ENCODE peak calls at places on chromosome 11, in eight cellular contexts. E is SW480; C is fibroblast of villous mesenchyme; R is left cardiac atrium; A is fibroblast of lung; B is HFFc6; U is stimulated activated CD4-positive, alpha-beta T cell treated with anti-CD3 and anti-CD28 coated beads, Interleukin-4, amount 100 ng/mL, for 24 hours; F is choroid plexus epithelial cell. L is an unnamed sample.

GRCh38 chr11:44765026-44765595 is 38.3 kb downstream of the TSPAN18 start:
- DNase-seq in E (no peak), C (no peak), R (no peak), A (no peak), B (no peak), U (no peak), F (no peak), L (no peak)

GRCh38 chr11:110092577-110093406 is at the start of gene ZC3H12C:
- DNase-seq in E (peak), C (peak), R (peak), A (peak), B (peak), U (peak), F (peak), L (peak)

GRCh38 chr11:119248750-119249670 is 42.9 kb downstream of the CBL start:
- DNase-seq in E (no peak), C (no peak), R (no peak), A (no peak), B (no peak), U (no peak), F (no peak), L (no peak)

GRCh38 chr11:96424693-96425092 is 34.9 kb downstream of the JRKL start:
- DNase-seq in E (no peak), C (peak), R (no peak), A (peak), B (peak), U (no peak), F (peak), L (no peak)

GRCh38 chr11:70331901-70332300 is 61.4 kb downstream of the PPFIA1 start:
- DNase-seq in E (no peak), C (no peak), R (no peak), A (no peak), B (no peak), U (no peak), F (no peak), L (no peak)

GRCh38 chr11:121520243-121521144 is 67.7 kb upstream of the SORL1-AS1 start:
- DNase-seq in E (no peak), C (peak), R (no peak), A (peak), B (peak), U (no peak), F (peak), L (no peak)

GRCh38 chr11:57288771-57289579 is 35.8 kb downstream of the TNKS1BP1 start:
- DNase-seq in E (no peak), C (peak), R (no peak), A (peak), B (peak), U (no peak), F (peak), L (no peak)

GRCh38 chr11:57210731-57211335 is 26.2 kb downstream of the APLNR start:
- DNase-seq in E (no peak), C (no peak), R (no peak), A (no peak), B (no peak), U (no peak), F (no peak), L (no peak)

GRCh38 chr11:124612045-124612444 is 817 bp downstream of the PANX3 start:
- DNase-seq in E (no peak), C (no peak), R (no peak), A (no peak), B (no peak), U (no peak), F (no peak), L (no peak)

GRCh38 chr11:85718991-85719807 is 33.2 kb upstream of the CCDC89 start:
- DNase-seq in E (peak), C (peak), R (peak), A (peak), B (peak), U (no peak), F (peak), L (no peak)

GRCh38 chr11:11978792-11979486 is 29.5 kb downstream of the DKK3 start:
- DNase-seq in E (peak), C (peak), R (peak), A (peak), B (peak), U (no peak), F (peak), L (no peak)

GRCh38 chr11:106723071-106723470 is 295.2 kb downstream of the GUCY1A2 start:
- DNase-seq in E (no peak), C (no peak), R (no peak), A (no peak), B (no peak), U (no peak), F (peak), L (no peak)

GRCh38 chr11:61718613-61719302 is 33.7 kb upstream of the MYRF start:
- DNase-seq in E (no peak), C (peak), R (peak), A (peak), B (peak), U (no peak), F (peak), L (no peak)

GRCh38 chr11:104534268-104534667 is 364.0 kb downstream of the CASP12 start:
- DNase-seq in E (no peak), C (peak), R (no peak), A (peak), B (no peak), U (no peak), F (peak), L (no peak)

GRCh38 chr11:33168605-33169240 is 7.4 kb upstream of the CSTF3 start:
- DNase-seq in E (no peak), C (peak), R (no peak), A (peak), B (peak), U (no peak), F (peak), L (no peak)

GRCh38 chr11:85096939-85097338 is 530.2 kb downstream of the DLG2 start:
- DNase-seq in E (no peak), C (no peak), R (no peak), A (no peak), B (no peak), U (no peak), F (no peak), L (no peak)

GRCh38 chr11:19499999-19500398 is 212.6 kb upstream of the NAV2 start:
- DNase-seq in E (no peak), C (no peak), R (no peak), A (peak), B (peak), U (no peak), F (peak), L (no peak)

GRCh38 chr11:65501005-65501529 is 2.2 kb downstream of the MALAT1 start:
- DNase-seq in E (peak), C (no peak), R (no peak), A (no peak), B (peak), U (no peak), F (peak), L (no peak)

GRCh38 chr11:2662024-2662312 is 37.8 kb downstream of the KCNQ1OT1 start:
- DNase-seq in E (no peak), C (no peak), R (no peak), A (no peak), B (no peak), U (no peak), F (no peak), L (no peak)

L was measured in HuH-7.5.